ENCODE peak calls at places on chromosomes 2 and 18, in nine cellular contexts. J is fibroblast of mammary gland, O is GM13976, I is ELF-1, K is HS-5, G is choroid plexus epithelial cell, S is left ventricle myocardium inferior, T is H4, R is fibroblast of the conjunctiva. Z is an unnamed sample.

GRCh38 chr2:67259581-67260347 is 137.4 kb upstream of the ETAA1 start:
- DNase-seq in O (no peak), G (peak), T (peak), R (peak), J (peak), I (no peak), K (peak), S (peak), Z (peak)

GRCh38 chr2:157231476-157231875 is 26.0 kb upstream of the GALNT5 start:
- DNase-seq in S (no peak), T (no peak), I (no peak), R (no peak), K (no peak), J (peak), O (no peak), G (no peak), Z (no peak)

GRCh38 chr2:46335404-46335965 is 38.3 kb downstream of the EPAS1 start:
- DNase-seq in J (peak), S (peak), T (no peak), G (peak), K (no peak), O (no peak), I (peak), R (peak), Z (no peak)

GRCh38 chr2:224944707-224945106 is 97.6 kb downstream of the DOCK10 start:
- DNase-seq in R (no peak), S (no peak), I (no peak), O (no peak), T (no peak), G (no peak), K (no peak), J (no peak), Z (no peak)

GRCh38 chr18:36265035-36265434 is 32.5 kb upstream of the FHOD3 start:
- DNase-seq in S (no peak), K (no peak), J (no peak), O (no peak), T (no peak), I (no peak), G (peak), R (no peak), Z (no peak)

GRCh38 chr2:96665083-96665569 is 22.6 kb downstream of the FER1L5 start:
- DNase-seq in S (no peak), O (no peak), K (peak), I (no peak), J (peak), T (peak), G (peak), R (peak), Z (no peak)

GRCh38 chr2:65421432-65421748 is 11.0 kb downstream of the SPRED2 start:
- DNase-seq in K (no peak), I (no peak), O (no peak), R (no peak), G (no peak), S (no peak), T (no peak), J (no peak), Z (no peak)

GRCh38 chr2:147603434-147604225 is 241.2 kb upstream of the ACVR2A start:
- DNase-seq in J (no peak), K (no peak), R (no peak), S (no peak), T (no peak), G (no peak), O (no peak), I (no peak), Z (no peak)

GRCh38 chr18:76687271-76688006 is 134.9 kb upstream of the ZNF236 start:
- DNase-seq in I (no peak), S (no peak), O (peak), T (no peak), K (no peak), G (peak), J (peak), R (no peak), Z (no peak)

GRCh38 chr2:144320491-144320890 is 199.4 kb downstream of the ZEB2 start:
- DNase-seq in G (peak), K (peak), T (peak), J (peak), O (no peak), I (no peak), R (peak), S (no peak), Z (no peak)

GRCh38 chr2:100272848-100273329 is 49.4 kb downstream of the LONRF2 start:
- DNase-seq in T (peak), O (no peak), I (no peak), R (no peak), K (no peak), S (peak), G (no peak), J (peak), Z (no peak)

GRCh38 chr18:80179857-80180558 is 67.3 kb downstream of the PARD6G start:
- DNase-seq in S (no peak), I (no peak), R (no peak), T (no peak), O (no peak), J (no peak), K (no peak), G (no peak), Z (no peak)

GRCh38 chr18:45962461-45962860 is 4.7 kb downstream of the EPG5 start:
- DNase-seq in S (no peak), T (peak), G (peak), K (peak), R (no peak), J (no peak), I (no peak), O (no peak), Z (no peak)

GRCh38 chr2:9725106-9725505 is 94.3 kb upstream of the YWHAQ start:
- DNase-seq in T (no peak), S (no peak), O (no peak), I (no peak), G (no peak), R (no peak), K (no peak), J (no peak), Z (no peak)

GRCh38 chr18:7206231-7206630 is 24.7 kb upstream of the LRRC30 start:
- DNase-seq in T (no peak), O (no peak), G (no peak), S (no peak), R (no peak), I (no peak), J (no peak), K (no peak), Z (no peak)

GRCh38 chr2:70104231-70105111 is 17.2 kb downstream of the PCBP1 start:
- DNase-seq in G (peak), T (no peak), K (no peak), J (peak), R (no peak), O (no peak), I (no peak), S (no peak), Z (no peak)

GRCh38 chr2:218217366-218218309 is 649 bp downstream of the ARPC2 start:
- DNase-seq in O (peak), G (no peak), I (peak), S (peak), K (no peak), J (no peak), T (no peak), R (no peak), Z (no peak)

GRCh38 chr2:23380562-23381065 is 4.4 kb upstream of the KLHL29 start:
- DNase-seq in T (peak), I (no peak), S (no peak), O (peak), G (peak), J (no peak), R (no peak), K (no peak), Z (peak)

GRCh38 chr2:50347355-50348044 is 684.4 kb downstream of the NRXN1 start:
- DNase-seq in T (no peak), R (no peak), S (no peak), I (peak), G (no peak), K (peak), O (no peak), J (no peak), Z (no peak)

GRCh38 chr2:239193925-239194687 is 206.7 kb downstream of the HDAC4 start:
- DNase-seq in S (no peak), G (peak), T (no peak), K (no peak), O (no peak), I (no peak), J (peak), R (no peak), Z (no peak)

GRCh38 chr2:160270571-160271113 is 70.6 kb upstream of the ITGB6 start:
- DNase-seq in R (no peak), K (no peak), S (no peak), J (no peak), G (no peak), O (no peak), I (peak), T (peak), Z (no peak)

GRCh38 chr18:51196116-51196810 is 1.2 kb downstream of the MEX3C start:
- DNase-seq in I (peak), K (no peak), J (peak), T (no peak), G (peak), S (peak), O (no peak), R (no peak), Z (no peak)

GRCh38 chr2:47346107-47346506 is 56.8 kb upstream of the MSH2 start:
- DNase-seq in K (no peak), O (no peak), R (no peak), I (no peak), J (no peak), T (no peak), S (no peak), G (no peak), Z (no peak)

GRCh38 chr2:204705243-204705971 is 160.1 kb downstream of the PARD3B start:
- DNase-seq in R (no peak), T (peak), K (no peak), J (peak), S (no peak), I (no peak), O (no peak), G (peak), Z (no peak)

GRCh38 chr2:72830273-72830672 is 4.4 kb upstream of the EXOC6B start:
- DNase-seq in K (no peak), G (no peak), I (no peak), T (no peak), O (no peak), J (no peak), R (no peak), S (no peak), Z (no peak)

GRCh38 chr2:196131949-196132925 is 39.1 kb downstream of the STK17B start:
- DNase-seq in J (peak), S (no peak), K (no peak), G (peak), I (peak), T (no peak), R (no peak), O (no peak), Z (no peak)